ENCODE peak calls at places on chromosome 12, in eight cellular contexts. One of them, this sample, is unnamed.

GRCh38 chr12:121748571-121749265 is 36.2 kb downstream of the TMEM120B start:
- DNase-seq in HFF-Myc: peak
- DNase-seq in GM12865: no peak
- DNase-seq in foreskin fibroblast: peak
- DNase-seq in astrocyte of the cerebellum: no peak
- DNase-seq in brain microvascular endothelial cell: peak
- DNase-seq in choroid plexus epithelial cell: peak
- DNase-seq in IMR-90: peak
- DNase-seq in this sample: no peak

GRCh38 chr12:56990648-56991318 is 15.6 kb downstream of the ZBTB39 start:
- DNase-seq in HFF-Myc: no peak
- DNase-seq in GM12865: no peak
- DNase-seq in foreskin fibroblast: no peak
- DNase-seq in astrocyte of the cerebellum: no peak
- DNase-seq in brain microvascular endothelial cell: no peak
- DNase-seq in choroid plexus epithelial cell: no peak
- DNase-seq in IMR-90: no peak
- DNase-seq in this sample: peak

GRCh38 chr12:8465597-8465996 is 9.8 kb downstream of the CLEC6A start:
- DNase-seq in HFF-Myc: no peak
- DNase-seq in GM12865: no peak
- DNase-seq in foreskin fibroblast: no peak
- DNase-seq in astrocyte of the cerebellum: no peak
- DNase-seq in brain microvascular endothelial cell: no peak
- DNase-seq in choroid plexus epithelial cell: no peak
- DNase-seq in IMR-90: no peak
- DNase-seq in this sample: no peak

GRCh38 chr12:94596596-94596995 is 53.8 kb downstream of the TMCC3 start:
- DNase-seq in HFF-Myc: no peak
- DNase-seq in GM12865: no peak
- DNase-seq in foreskin fibroblast: peak
- DNase-seq in astrocyte of the cerebellum: no peak
- DNase-seq in brain microvascular endothelial cell: no peak
- DNase-seq in choroid plexus epithelial cell: no peak
- DNase-seq in IMR-90: peak
- DNase-seq in this sample: no peak

GRCh38 chr12:87427770-87428169 is 601.4 kb downstream of the C12orf50 start:
- DNase-seq in HFF-Myc: no peak
- DNase-seq in GM12865: no peak
- DNase-seq in foreskin fibroblast: no peak
- DNase-seq in astrocyte of the cerebellum: no peak
- DNase-seq in brain microvascular endothelial cell: no peak
- DNase-seq in choroid plexus epithelial cell: no peak
- DNase-seq in IMR-90: no peak
- DNase-seq in this sample: no peak

GRCh38 chr12:29702222-29702621 is 81.5 kb downstream of the TMTC1 start:
- DNase-seq in HFF-Myc: no peak
- DNase-seq in GM12865: no peak
- DNase-seq in foreskin fibroblast: no peak
- DNase-seq in astrocyte of the cerebellum: no peak
- DNase-seq in brain microvascular endothelial cell: no peak
- DNase-seq in choroid plexus epithelial cell: no peak
- DNase-seq in IMR-90: no peak
- DNase-seq in this sample: no peak

GRCh38 chr12:58576071-58576470 is 344.2 kb downstream of the LRIG3 start:
- DNase-seq in HFF-Myc: no peak
- DNase-seq in GM12865: no peak
- DNase-seq in foreskin fibroblast: no peak
- DNase-seq in astrocyte of the cerebellum: no peak
- DNase-seq in brain microvascular endothelial cell: no peak
- DNase-seq in choroid plexus epithelial cell: no peak
- DNase-seq in IMR-90: peak
- DNase-seq in this sample: no peak

GRCh38 chr12:63151061-63151897 is at the start of gene AVPR1A:
- DNase-seq in HFF-Myc: no peak
- DNase-seq in GM12865: no peak
- DNase-seq in foreskin fibroblast: no peak
- DNase-seq in astrocyte of the cerebellum: no peak
- DNase-seq in brain microvascular endothelial cell: no peak
- DNase-seq in choroid plexus epithelial cell: peak
- DNase-seq in IMR-90: no peak
- DNase-seq in this sample: peak

GRCh38 chr12:124551268-124552144 is 15.9 kb downstream of the NCOR2 start:
- DNase-seq in HFF-Myc: no peak
- DNase-seq in GM12865: no peak
- DNase-seq in foreskin fibroblast: peak
- DNase-seq in astrocyte of the cerebellum: no peak
- DNase-seq in brain microvascular endothelial cell: no peak
- DNase-seq in choroid plexus epithelial cell: peak
- DNase-seq in IMR-90: peak
- DNase-seq in this sample: peak

GRCh38 chr12:53006810-53007742 is 820 bp downstream of the EIF4B start:
- DNase-seq in HFF-Myc: no peak
- DNase-seq in GM12865: peak
- DNase-seq in foreskin fibroblast: peak
- DNase-seq in astrocyte of the cerebellum: no peak
- DNase-seq in brain microvascular endothelial cell: peak
- DNase-seq in choroid plexus epithelial cell: peak
- DNase-seq in IMR-90: peak
- DNase-seq in this sample: peak

GRCh38 chr12:113083863-113084430 is 27.4 kb downstream of the DTX1 start:
- DNase-seq in HFF-Myc: no peak
- DNase-seq in GM12865: no peak
- DNase-seq in foreskin fibroblast: no peak
- DNase-seq in astrocyte of the cerebellum: no peak
- DNase-seq in brain microvascular endothelial cell: no peak
- DNase-seq in choroid plexus epithelial cell: no peak
- DNase-seq in IMR-90: no peak
- DNase-seq in this sample: no peak

GRCh38 chr12:92859650-92860386 is 69.3 kb downstream of the EEA1 start:
- DNase-seq in HFF-Myc: no peak
- DNase-seq in GM12865: no peak
- DNase-seq in foreskin fibroblast: no peak
- DNase-seq in astrocyte of the cerebellum: no peak
- DNase-seq in brain microvascular endothelial cell: no peak
- DNase-seq in choroid plexus epithelial cell: no peak
- DNase-seq in IMR-90: no peak
- DNase-seq in this sample: no peak

GRCh38 chr12:26845057-26845666 is 12.2 kb upstream of the ITPR2 start:
- DNase-seq in HFF-Myc: no peak
- DNase-seq in GM12865: peak
- DNase-seq in foreskin fibroblast: no peak
- DNase-seq in astrocyte of the cerebellum: peak
- DNase-seq in brain microvascular endothelial cell: peak
- DNase-seq in choroid plexus epithelial cell: peak
- DNase-seq in IMR-90: peak
- DNase-seq in this sample: peak

GRCh38 chr12:77118696-77119095 is 53.3 kb upstream of the E2F7 start:
- DNase-seq in HFF-Myc: no peak
- DNase-seq in GM12865: no peak
- DNase-seq in foreskin fibroblast: peak
- DNase-seq in astrocyte of the cerebellum: no peak
- DNase-seq in brain microvascular endothelial cell: peak
- DNase-seq in choroid plexus epithelial cell: peak
- DNase-seq in IMR-90: peak
- DNase-seq in this sample: no peak

GRCh38 chr12:43332977-43333649 is 218.9 kb downstream of the ADAMTS20 start:
- DNase-seq in HFF-Myc: no peak
- DNase-seq in GM12865: no peak
- DNase-seq in foreskin fibroblast: peak
- DNase-seq in astrocyte of the cerebellum: no peak
- DNase-seq in brain microvascular endothelial cell: peak
- DNase-seq in choroid plexus epithelial cell: peak
- DNase-seq in IMR-90: peak
- DNase-seq in this sample: no peak

GRCh38 chr12:43338848-43339526 is 213.0 kb downstream of the ADAMTS20 start:
- DNase-seq in HFF-Myc: peak
- DNase-seq in GM12865: peak
- DNase-seq in foreskin fibroblast: peak
- DNase-seq in astrocyte of the cerebellum: peak
- DNase-seq in brain microvascular endothelial cell: peak
- DNase-seq in choroid plexus epithelial cell: peak
- DNase-seq in IMR-90: peak
- DNase-seq in this sample: no peak

GRCh38 chr12:43337571-43338497 is 214.2 kb downstream of the ADAMTS20 start:
- DNase-seq in HFF-Myc: no peak
- DNase-seq in GM12865: no peak
- DNase-seq in foreskin fibroblast: no peak
- DNase-seq in astrocyte of the cerebellum: no peak
- DNase-seq in brain microvascular endothelial cell: no peak
- DNase-seq in choroid plexus epithelial cell: peak
- DNase-seq in IMR-90: peak
- DNase-seq in this sample: no peak

GRCh38 chr12:43333650-43334043 is 218.4 kb downstream of the ADAMTS20 start:
- DNase-seq in HFF-Myc: no peak
- DNase-seq in GM12865: no peak
- DNase-seq in foreskin fibroblast: no peak
- DNase-seq in astrocyte of the cerebellum: no peak
- DNase-seq in brain microvascular endothelial cell: no peak
- DNase-seq in choroid plexus epithelial cell: no peak
- DNase-seq in IMR-90: no peak
- DNase-seq in this sample: no peak

DNA sequence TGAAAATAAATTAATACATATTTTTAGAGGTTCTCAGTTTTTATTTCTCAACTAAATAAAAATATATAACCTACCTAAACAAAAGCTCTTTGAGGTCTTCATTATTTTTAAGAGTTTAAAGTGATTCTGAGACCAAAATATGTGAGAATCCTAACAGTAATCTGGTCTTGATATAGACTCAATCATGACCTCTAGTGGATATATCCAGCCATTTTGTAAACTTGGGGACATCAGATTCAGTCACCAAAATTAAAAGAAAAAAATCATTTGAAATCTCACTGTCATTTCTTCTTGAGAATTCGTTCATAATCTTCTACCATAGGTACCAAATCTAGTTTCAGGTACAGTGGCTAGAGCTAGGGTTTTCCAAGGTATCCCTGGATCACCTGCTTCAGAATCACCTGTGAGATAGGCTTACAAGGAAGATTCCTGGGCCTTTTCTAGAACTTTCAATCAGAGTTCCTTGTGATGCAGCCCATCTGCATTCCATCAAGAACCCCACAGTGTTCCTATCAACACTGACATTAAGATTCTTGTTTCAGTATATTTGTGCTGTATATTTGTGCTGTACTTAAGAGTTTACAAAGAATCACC is 214.9 kb downstream of the ADAMTS20 start:
- DNase-seq in HFF-Myc: no peak
- DNase-seq in GM12865: peak
- DNase-seq in foreskin fibroblast: peak
- DNase-seq in astrocyte of the cerebellum: peak
- DNase-seq in brain microvascular endothelial cell: no peak
- DNase-seq in choroid plexus epithelial cell: peak
- DNase-seq in IMR-90: peak
- DNase-seq in this sample: no peak
- TF ChIP-seq CTCF in HFF-Myc: peak
- TF ChIP-seq CTCF in GM12865: peak
- TF ChIP-seq CTCF in foreskin fibroblast: peak
- TF ChIP-seq CTCF in astrocyte of the cerebellum: peak
- TF ChIP-seq CTCF in brain microvascular endothelial cell: peak
- TF ChIP-seq CTCF in choroid plexus epithelial cell: peak
- TF ChIP-seq CTCF in IMR-90: peak
- TF ChIP-seq CTCF in this sample: no peak

GRCh38 chr12:34363050-34363673 is 340.9 kb downstream of the ALG10 start:
- DNase-seq in HFF-Myc: no peak
- DNase-seq in GM12865: no peak
- DNase-seq in foreskin fibroblast: no peak
- DNase-seq in astrocyte of the cerebellum: no peak
- DNase-seq in brain microvascular endothelial cell: no peak
- DNase-seq in choroid plexus epithelial cell: no peak
- DNase-seq in IMR-90: no peak
- DNase-seq in this sample: no peak
- H3K4me3 ChIP-seq in HFF-Myc: no peak
- H3K4me3 ChIP-seq in GM12865: no peak
- H3K4me3 ChIP-seq in foreskin fibroblast: no peak
- H3K4me3 ChIP-seq in astrocyte of the cerebellum: no peak
- H3K4me3 ChIP-seq in brain microvascular endothelial cell: no peak
- H3K4me3 ChIP-seq in choroid plexus epithelial cell: no peak
- H3K4me3 ChIP-seq in IMR-90: no peak
- H3K4me3 ChIP-seq in this sample: no peak

GRCh38 chr12:2673966-2674810 is 120.6 kb upstream of the FKBP4 start:
- DNase-seq in HFF-Myc: no peak
- DNase-seq in GM12865: no peak
- DNase-seq in foreskin fibroblast: no peak
- DNase-seq in astrocyte of the cerebellum: no peak
- DNase-seq in brain microvascular endothelial cell: no peak
- DNase-seq in choroid plexus epithelial cell: no peak
- DNase-seq in IMR-90: no peak
- DNase-seq in this sample: peak
- TF ChIP-seq CTCF in HFF-Myc: peak
- TF ChIP-seq CTCF in GM12865: no peak
- TF ChIP-seq CTCF in foreskin fibroblast: peak
- TF ChIP-seq CTCF in astrocyte of the cerebellum: no peak
- TF ChIP-seq CTCF in brain microvascular endothelial cell: peak
- TF ChIP-seq CTCF in choroid plexus epithelial cell: peak
- TF ChIP-seq CTCF in IMR-90: peak
- TF ChIP-seq CTCF in this sample: no peak

GRCh38 chr12:106125351-106126085 is 13.2 kb downstream of the NUAK1 start:
- DNase-seq in HFF-Myc: no peak
- DNase-seq in GM12865: no peak
- DNase-seq in foreskin fibroblast: no peak
- DNase-seq in astrocyte of the cerebellum: no peak
- DNase-seq in brain microvascular endothelial cell: no peak
- DNase-seq in choroid plexus epithelial cell: no peak
- DNase-seq in IMR-90: no peak
- DNase-seq in this sample: peak

GRCh38 chr12:106122004-106122403 is 16.8 kb downstream of the NUAK1 start:
- DNase-seq in HFF-Myc: no peak
- DNase-seq in GM12865: no peak
- DNase-seq in foreskin fibroblast: no peak
- DNase-seq in astrocyte of the cerebellum: no peak
- DNase-seq in brain microvascular endothelial cell: no peak
- DNase-seq in choroid plexus epithelial cell: no peak
- DNase-seq in IMR-90: no peak
- DNase-seq in this sample: no peak

GRCh38 chr12:106123110-106123509 is 15.6 kb downstream of the NUAK1 start:
- DNase-seq in HFF-Myc: no peak
- DNase-seq in GM12865: no peak
- DNase-seq in foreskin fibroblast: no peak
- DNase-seq in astrocyte of the cerebellum: no peak
- DNase-seq in brain microvascular endothelial cell: no peak
- DNase-seq in choroid plexus epithelial cell: no peak
- DNase-seq in IMR-90: no peak
- DNase-seq in this sample: no peak

GRCh38 chr12:106120578-106121105 is 18.1 kb downstream of the NUAK1 start:
- DNase-seq in HFF-Myc: no peak
- DNase-seq in GM12865: no peak
- DNase-seq in foreskin fibroblast: no peak
- DNase-seq in astrocyte of the cerebellum: no peak
- DNase-seq in brain microvascular endothelial cell: no peak
- DNase-seq in choroid plexus epithelial cell: no peak
- DNase-seq in IMR-90: no peak
- DNase-seq in this sample: no peak

DNA sequence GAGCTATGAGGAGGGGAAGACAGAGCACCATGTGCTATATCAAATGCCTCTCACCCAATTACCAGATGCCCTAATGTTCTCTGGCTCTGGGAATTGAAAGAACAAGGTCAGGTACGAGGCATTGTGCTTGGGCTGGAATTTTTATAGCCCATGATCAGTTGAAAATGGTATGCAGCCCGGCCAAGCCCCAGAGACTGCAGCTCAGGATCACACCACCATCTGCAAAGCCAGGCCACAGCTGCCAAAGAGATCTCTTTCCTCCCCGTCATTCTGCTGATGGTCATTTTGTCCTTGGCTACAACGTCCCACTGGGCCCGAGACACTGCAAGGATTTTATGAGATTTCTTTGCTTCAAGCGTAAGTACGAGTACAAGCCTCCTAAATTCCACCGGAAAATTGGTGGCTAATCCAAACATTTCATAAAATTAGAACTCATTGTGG is 15.2 kb downstream of the NUAK1 start:
- DNase-seq in HFF-Myc: no peak
- DNase-seq in GM12865: no peak
- DNase-seq in foreskin fibroblast: peak
- DNase-seq in astrocyte of the cerebellum: no peak
- DNase-seq in brain microvascular endothelial cell: no peak
- DNase-seq in choroid plexus epithelial cell: peak
- DNase-seq in IMR-90: no peak
- DNase-seq in this sample: peak
- H3K4me3 ChIP-seq in HFF-Myc: peak
- H3K4me3 ChIP-seq in GM12865: no peak
- H3K4me3 ChIP-seq in foreskin fibroblast: no peak
- H3K4me3 ChIP-seq in astrocyte of the cerebellum: no peak
- H3K4me3 ChIP-seq in brain microvascular endothelial cell: no peak
- H3K4me3 ChIP-seq in choroid plexus epithelial cell: no peak
- H3K4me3 ChIP-seq in IMR-90: no peak
- H3K4me3 ChIP-seq in this sample: no peak

This sample was measured in lower leg skin.